ENCODE peak calls at places on chromosomes 16 and 17, in nine cellular contexts. C, O, B, Q, X, Y, L, E and A are unnamed samples. For H3K4me1, the result is how much of the 10 kb centered on the place peaks cover.

GRCh38 chr17:34885076-34885475 is 76.2 kb downstream of the CCT6B start:
- ATAC-seq in Y (no peak), C (no peak), O (no peak), E (no peak), L (no peak), Q (no peak), B (no peak), X (no peak), A (no peak)

GRCh38 chr17:37081287-37081686 is 132.5 kb downstream of the AATF start:
- ATAC-seq in Q (no peak), X (peak), L (no peak), O (peak), B (no peak), E (no peak), C (no peak), Y (no peak), A (no peak)

GRCh38 chr17:66406701-66407644 is 104.6 kb downstream of the PRKCA start:
- ATAC-seq in C (no peak), E (peak), O (no peak), X (no peak), Q (no peak), Y (no peak), L (no peak), B (no peak), A (no peak)

GRCh38 chr17:57461082-57461481 is 204.8 kb downstream of the MSI2 start:
- ATAC-seq in Y (no peak), O (no peak), L (no peak), B (peak), C (no peak), Q (no peak), X (no peak), E (no peak), A (no peak)

GRCh38 chr16:80347900-80348299 is 192.9 kb upstream of the DYNLRB2 start:
- ATAC-seq in C (no peak), X (no peak), Y (no peak), Q (peak), B (no peak), O (no peak), L (no peak), E (no peak), A (no peak)

GRCh38 chr17:39676198-39676819 is 8.1 kb downstream of the PNMT start:
- ATAC-seq in C (peak), X (peak), O (peak), B (peak), E (peak), Q (peak), Y (no peak), L (no peak), A (peak)

GRCh38 chr16:87000007-87000406 is 317.2 kb downstream of the C16orf95 start:
- ATAC-seq in B (no peak), L (no peak), C (no peak), Q (no peak), X (no peak), O (no peak), Y (no peak), E (no peak), A (no peak)

GRCh38 chr17:13561606-13562270 is 40.0 kb downstream of the HS3ST3A1 start:
- ATAC-seq in E (no peak), O (peak), C (no peak), Y (no peak), Q (peak), L (peak), B (no peak), X (no peak), A (peak)

GRCh38 chr17:37828313-37829124 is 83.7 kb upstream of the HNF1B start:
- ATAC-seq in O (no peak), B (no peak), L (no peak), Y (no peak), C (no peak), Q (no peak), E (no peak), X (no peak), A (no peak)

GRCh38 chr17:51046527-51047384 is 73.9 kb downstream of the SPAG9 start:
- ATAC-seq in Y (no peak), C (peak), B (no peak), X (peak), E (no peak), Q (peak), O (peak), L (peak), A (peak)

GRCh38 chr17:7195971-7196370 is 16.8 kb upstream of the ASGR1 start:
- ATAC-seq in O (no peak), C (no peak), B (no peak), L (no peak), X (no peak), E (no peak), Q (no peak), Y (no peak), A (no peak)

GRCh38 chr17:61739002-61739401 is 124.3 kb downstream of the BRIP1 start:
- ATAC-seq in C (no peak), L (no peak), X (no peak), O (no peak), Y (no peak), E (no peak), Q (no peak), B (no peak), A (no peak)

GRCh38 chr16:15833551-15833950 is 23.3 kb downstream of the MYH11 start:
- ATAC-seq in X (no peak), Q (no peak), L (no peak), O (no peak), C (no peak), Y (no peak), E (no peak), B (no peak), A (no peak)

GRCh38 chr17:50177983-50178834 is 12.4 kb downstream of the SGCA start:
- ATAC-seq in Y (peak), Q (peak), E (peak), L (peak), B (peak), O (peak), C (peak), X (peak), A (peak)

GRCh38 chr17:12545877-12546513 is 119.7 kb upstream of the MYOCD start:
- ATAC-seq in E (no peak), Y (no peak), X (no peak), B (peak), Q (peak), C (peak), L (peak), O (peak), A (no peak)

GRCh38 chr17:17445925-17446665 is 30.7 kb upstream of the MED9 start:
- ATAC-seq in Y (peak), B (no peak), X (peak), L (peak), Q (peak), O (peak), C (peak), E (no peak), A (peak)

GRCh38 chr16:82699711-82700495 is 73.1 kb downstream of the CDH13 start:
- ATAC-seq in O (no peak), C (peak), Y (no peak), X (no peak), L (peak), Q (peak), B (no peak), E (no peak), A (peak)

GRCh38 chr16:25064967-25065366 is 46.6 kb upstream of the LCMT1 start:
- ATAC-seq in L (no peak), X (no peak), B (no peak), E (no peak), C (no peak), Q (no peak), O (no peak), Y (no peak), A (no peak)

GRCh38 chr17:68766640-68767039 is 165.5 kb upstream of the FAM20A start:
- ATAC-seq in Q (no peak), E (no peak), O (no peak), C (no peak), L (no peak), B (no peak), X (no peak), Y (no peak), A (no peak)

GRCh38 chr16:4293181-4293716 is 20.4 kb upstream of the TFAP4 start:
- ATAC-seq in Q (no peak), Y (no peak), L (no peak), E (no peak), C (no peak), X (no peak), O (no peak), B (no peak), A (no peak)
- H3K4me1 ChIP-seq in Q (under half), Y (under half), L (under half), E (under half), C (under half), X (under half), O (half or more), B (under half), A (under half)

GRCh38 chr16:62190426-62190825 is 154.2 kb upstream of the CDH8 start:
- ATAC-seq in B (peak), Q (no peak), O (no peak), Y (no peak), L (no peak), X (no peak), E (no peak), C (no peak), A (no peak)
- TF ChIP-seq CTCF in B (peak), Q (no peak), O (no peak), Y (peak), L (no peak), X (peak), E (no peak), C (no peak), A (peak)

DNA sequence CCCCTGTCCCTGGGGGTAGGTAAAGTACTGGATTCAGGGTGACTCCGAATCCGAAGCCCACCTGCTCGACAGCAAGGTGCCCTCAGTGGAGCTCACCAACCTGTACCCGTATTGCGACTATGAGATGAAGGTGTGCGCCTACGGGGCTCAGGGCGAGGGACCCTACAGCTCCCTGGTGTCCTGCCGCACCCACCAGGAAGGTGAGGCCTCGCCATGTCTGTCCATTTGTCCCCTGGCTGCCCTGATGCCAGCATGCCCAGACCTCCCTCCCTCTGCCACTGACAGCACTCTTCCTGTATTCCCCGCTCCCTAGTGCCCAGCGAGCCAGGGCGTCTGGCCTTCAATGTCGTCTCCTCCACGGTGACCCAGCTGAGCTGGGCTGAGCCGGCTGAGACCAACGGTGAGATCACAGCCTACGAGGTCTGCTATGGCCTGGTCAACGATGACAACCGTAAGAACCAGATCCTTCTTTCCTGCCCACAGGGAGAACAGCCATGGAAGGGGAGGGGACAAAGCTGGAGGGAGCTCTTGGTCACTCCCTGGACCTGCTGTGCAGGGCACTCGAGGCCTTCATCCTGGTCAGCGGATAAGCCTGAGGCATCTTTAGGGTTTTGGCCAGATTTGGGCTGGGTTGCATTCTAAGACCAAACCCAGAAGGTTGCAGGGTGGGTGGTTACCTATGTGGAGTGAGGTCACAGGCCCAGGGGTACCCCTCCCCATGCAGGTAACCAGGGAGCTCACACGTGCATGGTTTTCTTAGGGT is 14.2 kb downstream of the GALK1 start:
- ATAC-seq in B (no peak), O (no peak), Y (no peak), C (no peak), Q (no peak), L (no peak), E (no peak), X (no peak), A (no peak)
- H3K4me1 ChIP-seq in B (under half), O (under half), Y (under half), C (under half), Q (under half), L (under half), E (under half), X (under half), A (under half)

GRCh38 chr16:51557670-51558069 is 406.6 kb upstream of the SALL1 start:
- ATAC-seq in O (no peak), B (peak), L (no peak), X (no peak), C (no peak), E (no peak), Q (no peak), Y (no peak), A (no peak)
- TF ChIP-seq CTCF in O (no peak), B (no peak), L (no peak), X (no peak), C (no peak), E (no peak), Q (no peak), Y (no peak), A (no peak)

GRCh38 chr17:15404116-15404730 is 62.8 kb upstream of the TEKT3 start:
- ATAC-seq in E (no peak), B (no peak), Y (no peak), X (no peak), C (no peak), L (peak), O (no peak), Q (no peak), A (no peak)

GRCh38 chr17:15406081-15406480 is 61.3 kb downstream of the CDRT4 start:
- ATAC-seq in L (no peak), C (no peak), B (no peak), E (no peak), Q (no peak), X (no peak), O (no peak), Y (no peak), A (no peak)

GRCh38 chr17:15399443-15399842 is 58.0 kb upstream of the TEKT3 start:
- ATAC-seq in E (no peak), X (no peak), Q (no peak), B (no peak), O (no peak), C (no peak), Y (no peak), L (no peak), A (no peak)

GRCh38 chr17:15405016-15405415 is 62.4 kb downstream of the CDRT4 start:
- ATAC-seq in B (no peak), O (no peak), Y (no peak), E (no peak), X (no peak), Q (no peak), L (no peak), C (no peak), A (no peak)

DNA sequence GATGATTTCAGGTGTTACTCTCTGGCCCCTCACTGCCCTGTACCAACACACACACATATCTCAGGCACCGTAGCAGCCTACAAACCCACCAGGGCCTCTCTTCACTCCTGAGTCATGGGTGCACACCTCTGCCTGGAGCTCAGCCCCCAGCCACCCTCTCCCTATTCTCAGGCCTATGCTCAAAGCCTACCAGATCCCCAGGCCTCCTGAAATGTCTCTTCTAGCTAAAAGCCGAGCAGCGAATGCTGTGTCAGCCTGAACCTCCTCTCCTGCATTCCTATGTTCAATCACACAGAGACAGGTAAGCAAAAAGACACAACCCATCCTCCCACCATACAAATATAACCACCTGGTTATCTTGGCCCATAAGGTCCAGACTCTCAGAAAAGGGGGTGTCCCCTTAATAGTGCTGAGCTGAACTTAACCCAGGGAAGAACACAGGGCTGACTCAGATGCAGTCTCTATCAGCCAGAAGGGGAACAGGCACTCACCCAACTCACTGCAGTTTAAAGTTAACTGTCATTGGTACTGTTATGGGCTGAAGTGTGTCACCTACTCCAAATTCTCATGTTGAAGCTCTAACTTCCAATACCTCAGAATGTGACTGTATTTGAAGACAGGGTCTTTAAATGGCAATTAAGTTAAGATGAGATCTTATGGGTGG is 62.0 kb upstream of the TEKT3 start:
- ATAC-seq in O (no peak), X (no peak), E (no peak), L (peak), Q (peak), Y (no peak), C (no peak), B (no peak), A (no peak)
- H3K4me1 ChIP-seq in O (under half), X (under half), E (under half), L (under half), Q (under half), Y (under half), C (under half), B (under half), A (under half)

DNA sequence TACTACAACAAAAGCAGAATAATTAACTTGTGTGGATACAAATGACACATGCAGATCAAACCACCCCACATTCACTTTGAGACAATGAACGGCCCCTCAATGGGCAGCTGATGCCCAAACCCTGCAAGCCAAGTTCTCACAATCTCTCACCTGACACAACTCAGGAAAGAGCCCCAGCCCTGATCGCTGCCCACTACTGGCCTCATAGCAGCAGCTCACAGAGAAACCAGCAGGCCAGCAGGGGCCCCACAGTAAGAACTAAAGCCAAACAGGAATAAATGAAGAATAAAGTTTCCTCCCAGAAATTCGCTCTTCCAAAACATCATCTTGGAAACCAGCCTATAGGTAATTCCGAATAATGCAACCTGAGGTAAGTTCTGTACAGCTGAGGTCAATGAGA is 7.7 kb downstream of the AKTIP start:
- ATAC-seq in L (no peak), X (no peak), C (no peak), E (no peak), O (peak), Y (no peak), B (peak), Q (no peak), A (no peak)
- TF ChIP-seq CTCF in L (no peak), X (peak), C (no peak), E (no peak), O (no peak), Y (peak), B (no peak), Q (no peak), A (no peak)

DNA sequence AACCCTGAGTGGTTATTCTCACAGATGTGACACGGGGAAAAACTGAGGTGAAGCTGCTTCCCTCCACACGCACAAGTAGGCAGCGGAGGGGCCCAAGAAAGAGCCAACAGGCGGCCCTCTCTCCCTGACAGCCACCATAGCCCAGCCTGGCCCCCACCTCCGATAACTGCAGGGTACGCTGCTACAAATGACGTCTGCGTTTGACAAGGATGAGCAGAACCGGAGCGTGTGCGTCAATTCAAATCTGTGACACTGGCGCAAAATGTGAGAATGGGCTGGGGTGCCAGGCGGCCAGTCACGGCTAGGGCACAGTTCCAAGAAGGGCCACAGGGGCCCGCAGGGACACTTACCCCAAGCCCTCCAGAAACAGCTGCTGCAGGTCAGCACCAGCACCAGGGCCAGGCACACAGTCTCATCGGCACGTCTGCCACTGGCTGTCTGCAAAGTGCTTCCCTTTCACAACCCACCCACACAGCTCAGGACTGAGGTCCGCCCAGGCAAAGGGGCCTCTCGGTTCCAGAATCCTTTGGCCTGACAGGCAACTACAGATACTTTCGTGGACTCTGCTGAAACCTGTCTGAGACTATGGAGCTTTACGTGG is 14.4 kb downstream of the AXIN1 start:
- ATAC-seq in Q (no peak), C (no peak), L (no peak), B (no peak), O (no peak), X (peak), E (no peak), Y (no peak), A (no peak)
- H3K4me1 ChIP-seq in Q (under half), C (under half), L (under half), B (under half), O (under half), X (under half), E (half or more), Y (under half), A (under half)

GRCh38 chr16:88627531-88628411 is 10.6 kb upstream of the IL17C start:
- ATAC-seq in B (no peak), Y (no peak), E (no peak), Q (no peak), X (no peak), L (no peak), O (no peak), C (no peak), A (no peak)

GRCh38 chr16:88630433-88630832 is 7.9 kb upstream of the IL17C start:
- ATAC-seq in O (no peak), C (no peak), Y (no peak), L (no peak), B (no peak), E (no peak), Q (no peak), X (no peak), A (no peak)

GRCh38 chr16:88626646-88627045 is 11.7 kb upstream of the IL17C start:
- ATAC-seq in C (no peak), Q (no peak), E (no peak), Y (no peak), B (no peak), O (no peak), L (no peak), X (no peak), A (no peak)

GRCh38 chr16:88629835-88630234 is 8.5 kb upstream of the IL17C start:
- ATAC-seq in X (no peak), E (no peak), B (no peak), Y (no peak), O (no peak), Q (no peak), L (no peak), C (no peak), A (no peak)

GRCh38 chr16:88628512-88628974 is 9.8 kb upstream of the IL17C start:
- ATAC-seq in C (no peak), L (peak), X (peak), Q (peak), B (peak), O (peak), Y (peak), E (no peak), A (peak)
- TF ChIP-seq CTCF in C (no peak), L (peak), X (peak), Q (no peak), B (peak), O (no peak), Y (peak), E (no peak), A (no peak)